ENCODE peak calls at places on chromosomes 12 and 14, in nine cellular contexts. W, D, P, G, K, J, U, H and T are unnamed samples.

GRCh38 chr12:19338405-19338804 is 100.9 kb upstream of the AEBP2 start:
- DNase-seq in W (no peak), D (peak; percentile 9), P (peak; percentile 1), G (no peak), K (no peak), J (no peak), U (no peak), H (no peak), T (peak; percentile 4)

GRCh38 chr12:32107376-32108267 is 975 bp downstream of the BICD1 start:
- DNase-seq in W (peak; percentile 82), D (peak; percentile 76), P (peak; percentile 56), G (peak; percentile 17), K (no peak), J (no peak), U (no peak), H (peak; percentile 26), T (peak; percentile 84)

GRCh38 chr12:121719926-121720414 is 7.4 kb downstream of the TMEM120B start:
- DNase-seq in W (peak; percentile 87), D (peak; percentile 87), P (peak; percentile 59), G (no peak), K (no peak), J (no peak), U (no peak), H (no peak), T (peak; percentile 90)

GRCh38 chr14:25122188-25122587 is 72.2 kb upstream of the STXBP6 start:
- DNase-seq in W (no peak), D (peak; percentile 71), P (no peak), G (no peak), K (no peak), J (no peak), U (no peak), H (no peak), T (no peak)

GRCh38 chr14:65040666-65041433 is 54.2 kb downstream of the FNTB start:
- DNase-seq in W (no peak), D (no peak), P (no peak), G (no peak), K (no peak), J (no peak), U (no peak), H (no peak), T (no peak)

GRCh38 chr12:2535583-2536187 is 259.1 kb upstream of the FKBP4 start:
- DNase-seq in W (no peak), D (peak; percentile 3), P (peak; percentile 8), G (no peak), K (no peak), J (no peak), U (no peak), H (no peak), T (no peak)

GRCh38 chr14:34678306-34678705 is 36.1 kb downstream of the CFL2 start:
- DNase-seq in W (peak; percentile 16), D (no peak), P (no peak), G (no peak), K (no peak), J (no peak), U (peak; percentile 55), H (no peak), T (peak; percentile 73)

GRCh38 chr12:95838125-95838524 is 20.6 kb upstream of the SNRPF start:
- DNase-seq in W (peak; percentile 21), D (peak; percentile 95), P (peak; percentile 29), G (no peak), K (peak; percentile 52), J (no peak), U (peak; percentile 70), H (no peak), T (peak; percentile 49)

GRCh38 chr12:109721276-109721675 is 7.7 kb downstream of the FAM222A start:
- DNase-seq in W (no peak), D (no peak), P (no peak), G (no peak), K (no peak), J (no peak), U (no peak), H (no peak), T (no peak)

GRCh38 chr12:15856097-15856982 is 25.8 kb upstream of the STRAP start:
- DNase-seq in W (peak; percentile 71), D (peak; percentile 80), P (peak; percentile 40), G (no peak), K (no peak), J (no peak), U (peak; percentile 67), H (peak; percentile 72), T (peak; percentile 29)

GRCh38 chr12:94074970-94075695 is 73.2 kb upstream of the PLXNC1 start:
- DNase-seq in W (peak; percentile 80), D (peak; percentile 95), P (peak; percentile 65), G (no peak), K (peak; percentile 59), J (peak; percentile 83), U (peak; percentile 22), H (peak; percentile 20), T (peak; percentile 85)

GRCh38 chr12:68237523-68238070 is 12.0 kb upstream of the IL26 start:
- DNase-seq in W (no peak), D (no peak), P (peak; percentile 8), G (no peak), K (no peak), J (no peak), U (no peak), H (no peak), T (peak; percentile 52)

GRCh38 chr12:95390932-95391331 is 83.0 kb upstream of the METAP2 start:
- DNase-seq in W (no peak), D (no peak), P (no peak), G (no peak), K (no peak), J (no peak), U (no peak), H (peak; percentile 57), T (no peak)

GRCh38 chr12:124040286-124040685 is 67.3 kb downstream of the ZNF664 start:
- DNase-seq in W (no peak), D (no peak), P (no peak), G (no peak), K (no peak), J (peak; percentile 42), U (no peak), H (no peak), T (no peak)

GRCh38 chr12:110661337-110661972 is 27.5 kb downstream of the HVCN1 start:
- DNase-seq in W (no peak), D (no peak), P (no peak), G (no peak), K (peak; percentile 54), J (no peak), U (no peak), H (peak; percentile 97), T (no peak)

GRCh38 chr14:90140956-90141316 is 79.1 kb downstream of the KCNK13 start:
- DNase-seq in W (peak; percentile 62), D (peak; percentile 13), P (peak; percentile 90), G (no peak), K (no peak), J (no peak), U (no peak), H (no peak), T (peak; percentile 84)

GRCh38 chr14:29240046-29240445 is 473.5 kb downstream of the FOXG1 start:
- DNase-seq in W (peak; percentile 82), D (peak; percentile 95), P (peak; percentile 80), G (no peak), K (no peak), J (no peak), U (no peak), H (no peak), T (peak; percentile 90)

GRCh38 chr12:1531160-1531653 is 63.2 kb downstream of the FBXL14 start:
- DNase-seq in W (no peak), D (no peak), P (no peak), G (no peak), K (no peak), J (no peak), U (no peak), H (peak; percentile 21), T (no peak)

GRCh38 chr12:99824900-99825562 is 159.7 kb downstream of the ANKS1B start:
- DNase-seq in W (no peak), D (no peak), P (no peak), G (no peak), K (no peak), J (no peak), U (peak; percentile 8), H (no peak), T (peak; percentile 0)

GRCh38 chr14:96725232-96725631 is 72.0 kb upstream of the VRK1 start:
- DNase-seq in W (no peak), D (no peak), P (no peak), G (no peak), K (no peak), J (no peak), U (no peak), H (no peak), T (no peak)

GRCh38 chr12:41254546-41254945 is 66.4 kb downstream of the PDZRN4 start:
- DNase-seq in W (peak; percentile 66), D (peak; percentile 58), P (peak; percentile 14), G (no peak), K (no peak), J (no peak), U (no peak), H (no peak), T (no peak)

GRCh38 chr14:21506557-21506956 is 4.6 kb downstream of the METTL3 start:
- DNase-seq in W (no peak), D (no peak), P (no peak), G (no peak), K (no peak), J (no peak), U (no peak), H (no peak), T (no peak)

GRCh38 chr12:1796515-1797010 is 23.8 kb upstream of the LRTM2 start:
- DNase-seq in W (no peak), D (peak; percentile 19), P (no peak), G (no peak), K (no peak), J (peak; percentile 82), U (no peak), H (peak; percentile 67), T (no peak)

GRCh38 chr14:103905861-103906456 is 22.3 kb upstream of the TDRD9 start:
- DNase-seq in W (no peak), D (no peak), P (no peak), G (no peak), K (no peak), J (no peak), U (no peak), H (no peak), T (no peak)

GRCh38 chr12:108131657-108132126 is 2.6 kb downstream of the WSCD2 start:
- DNase-seq in W (no peak), D (no peak), P (no peak), G (no peak), K (no peak), J (no peak), U (no peak), H (no peak), T (no peak)

GRCh38 chr12:120115692-120116442 is 686 bp downstream of the RAB35 start:
- DNase-seq in W (no peak), D (peak; percentile 46), P (peak; percentile 18), G (no peak), K (no peak), J (no peak), U (peak; percentile 23), H (peak; percentile 73), T (no peak)

GRCh38 chr12:84891106-84891838 is 21.3 kb downstream of the SLC6A15 start:
- DNase-seq in W (no peak), D (peak; percentile 4), P (no peak), G (no peak), K (no peak), J (no peak), U (no peak), H (no peak), T (no peak)

GRCh38 chr12:74945771-74946198 is 263.9 kb downstream of the KCNC2 start:
- DNase-seq in W (peak; percentile 53), D (no peak), P (no peak), G (no peak), K (no peak), J (no peak), U (no peak), H (no peak), T (no peak)

GRCh38 chr12:65911321-65911720 is 87.0 kb downstream of the HMGA2 start:
- DNase-seq in W (peak; percentile 41), D (peak; percentile 77), P (peak; percentile 28), G (no peak), K (no peak), J (no peak), U (peak; percentile 20), H (no peak), T (no peak)